ENCODE peak calls at places on chromosomes 6 and 20, in ten cellular contexts. T is HepG2, Y is HCT116, P is body of pancreas, S is prostate gland, C is ovary, U is testis, E is H54, G is tibial nerve, I is transverse colon. W is an unnamed sample.

GRCh38 chr6:13574571-13575376 is at the start of gene SIRT5:
- DNase-seq in U (peak; percentile 86), P (peak; percentile 81), T (peak; percentile 94), C (peak; percentile 66), G (peak; percentile 46), I (peak; percentile 93), E (peak; percentile 90), Y (peak; percentile 85), S (peak; percentile 71), W (peak; percentile 94)

GRCh38 chr20:36085686-36086267 is 68.8 kb upstream of the EPB41L1 start:
- DNase-seq in G (no peak), I (peak; percentile 70), S (no peak), Y (peak; percentile 84), U (no peak), E (no peak), T (peak; percentile 72), C (no peak), P (no peak), W (no peak)

GRCh38 chr20:50789968-50790650 is 4.8 kb upstream of the BCAS4 start:
- DNase-seq in S (no peak), I (peak; percentile 15), G (no peak), E (no peak), P (no peak), C (no peak), Y (no peak), T (no peak), U (no peak), W (peak; percentile 42)

GRCh38 chr20:62381842-62382241 is 5.1 kb upstream of the RPS21 start:
- DNase-seq in Y (no peak), G (no peak), T (no peak), C (no peak), S (no peak), P (no peak), I (no peak), E (no peak), U (no peak), W (no peak)

GRCh38 chr6:142531727-142532126 is 229.9 kb downstream of the ADGRG6 start:
- DNase-seq in U (no peak), G (no peak), I (no peak), S (no peak), P (no peak), T (no peak), E (no peak), Y (no peak), C (no peak), W (no peak)

GRCh38 chr6:43628392-43629103 is 516 bp downstream of the GTPBP2 start:
- DNase-seq in G (no peak), Y (peak; percentile 37), E (peak; percentile 63), I (peak; percentile 62), T (peak; percentile 68), C (peak; percentile 49), S (peak; percentile 27), U (peak; percentile 61), P (peak; percentile 62), W (no peak)

GRCh38 chr6:116631379-116631990 is 15.2 kb downstream of the RSPH4A start:
- DNase-seq in T (peak; percentile 100), U (no peak), E (no peak), P (peak; percentile 67), S (peak; percentile 54), C (peak; percentile 10), Y (no peak), I (no peak), G (no peak), W (no peak)

GRCh38 chr6:124487778-124488431 is 474.3 kb upstream of the RNF217 start:
- DNase-seq in E (no peak), T (no peak), C (no peak), Y (no peak), U (no peak), G (no peak), P (no peak), I (no peak), S (no peak), W (no peak)

GRCh38 chr6:43055966-43056365 is 2.3 kb upstream of the CUL7 start:
- DNase-seq in I (no peak), Y (no peak), U (no peak), P (no peak), E (no peak), G (no peak), S (no peak), T (no peak), C (no peak), W (no peak)

GRCh38 chr20:58897493-58897892 is 45.0 kb downstream of the GNAS start:
- DNase-seq in U (no peak), C (no peak), T (no peak), S (no peak), E (no peak), I (no peak), G (no peak), P (no peak), Y (no peak), W (no peak)
- TF ChIP-seq POLR2A in U (no peak), C (no peak), T (no peak), S (no peak), E (no peak), I (no peak), G (no peak), P (no peak), Y (no peak), W (no peak)

GRCh38 chr6:3744901-3745470 is 6.5 kb downstream of the PXDC1 start:
- DNase-seq in C (no peak), P (no peak), G (no peak), T (no peak), I (no peak), E (no peak), U (no peak), Y (no peak), S (no peak), W (no peak)
- TF ChIP-seq POLR2A in C (no peak), P (no peak), G (no peak), T (no peak), I (no peak), E (no peak), U (no peak), Y (no peak), S (no peak), W (no peak)

DNA sequence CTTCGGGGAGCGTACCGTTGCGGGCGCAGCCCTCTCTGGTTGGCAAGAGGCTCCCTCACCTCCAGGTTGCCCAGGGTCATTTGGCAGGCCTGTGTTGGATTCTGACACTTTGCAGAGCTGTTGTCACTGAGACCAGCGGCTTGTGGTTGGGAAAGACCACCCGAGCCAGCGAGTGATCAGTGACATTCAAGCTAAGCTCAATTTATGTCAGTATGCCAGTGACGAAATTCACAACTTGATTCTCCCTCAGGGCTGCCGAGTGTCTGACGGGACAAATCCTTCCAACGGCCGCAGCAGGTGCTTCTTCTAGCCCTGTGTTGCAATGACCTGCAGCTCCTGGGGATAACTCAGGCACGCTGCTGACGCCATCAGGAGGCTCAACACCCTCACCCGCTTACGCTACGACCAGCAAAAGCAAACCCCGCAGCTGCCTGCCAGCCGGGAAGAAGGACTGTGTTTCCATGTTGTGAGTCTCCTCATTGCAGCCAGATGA is 16.9 kb upstream of the SLC22A2 start:
- DNase-seq in U (no peak), I (no peak), G (no peak), S (no peak), Y (no peak), P (no peak), E (no peak), C (no peak), T (no peak), W (no peak)
- TF ChIP-seq POLR2A in U (no peak), I (no peak), G (no peak), S (no peak), Y (no peak), P (no peak), E (no peak), C (no peak), T (no peak), W (no peak)

GRCh38 chr20:19760371-19760721 is 2.3 kb downstream of the RIN2 start:
- DNase-seq in T (no peak), U (no peak), G (no peak), I (no peak), C (no peak), Y (no peak), S (no peak), P (no peak), E (no peak), W (no peak)

GRCh38 chr20:19757487-19757972 is 528 bp upstream of the RIN2 start:
- DNase-seq in I (peak; percentile 74), U (peak; percentile 83), P (peak; percentile 76), T (peak; percentile 60), S (peak; percentile 62), C (peak; percentile 84), Y (no peak), G (peak; percentile 69), E (peak; percentile 59), W (peak; percentile 88)

GRCh38 chr20:19757973-19758887 is at the start of gene RIN2:
- DNase-seq in C (peak; percentile 90), E (peak; percentile 91), S (peak; percentile 94), I (peak; percentile 92), P (peak; percentile 87), U (peak; percentile 87), G (peak; percentile 71), Y (peak; percentile 21), T (peak; percentile 86), W (peak; percentile 85)

GRCh38 chr20:19756756-19757486 is 1.1 kb upstream of the RIN2 start:
- DNase-seq in E (no peak), I (no peak), T (no peak), C (no peak), P (peak; percentile 19), U (no peak), S (no peak), Y (no peak), G (no peak), W (no peak)

DNA sequence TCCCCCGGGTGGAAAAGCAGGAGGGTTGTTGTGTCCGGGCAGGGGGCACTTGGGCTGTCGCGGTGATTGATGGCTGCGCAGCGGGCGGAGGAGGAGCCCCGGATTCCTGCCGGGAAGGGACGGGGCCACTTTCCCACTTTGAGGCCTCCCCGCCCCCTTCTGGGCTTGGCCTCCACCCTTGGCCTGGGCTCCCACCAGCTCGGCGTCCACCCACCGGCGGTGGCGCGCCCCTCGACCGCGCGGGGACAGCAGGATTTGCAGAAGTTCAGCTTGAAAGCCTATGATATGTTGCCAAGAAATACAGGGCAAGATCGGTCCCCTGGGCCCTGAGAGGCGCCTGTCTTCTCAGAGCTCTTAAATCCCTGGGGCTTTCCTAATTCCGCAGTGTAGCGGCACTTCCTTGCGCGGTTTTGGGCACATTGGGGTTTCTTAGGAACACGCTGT is 852 bp downstream of the RIN2 start:
- DNase-seq in U (peak; percentile 37), C (peak; percentile 45), G (peak; percentile 44), E (no peak), S (peak; percentile 66), I (peak; percentile 59), Y (no peak), T (peak; percentile 74), P (peak; percentile 54), W (no peak)
- TF ChIP-seq POLR2A in U (no peak), C (no peak), G (no peak), E (no peak), S (no peak), I (no peak), Y (no peak), T (no peak), P (no peak), W (no peak)

GRCh38 chr6:138403801-138404665 is at the start of gene HEBP2:
- DNase-seq in T (peak; percentile 96), G (peak; percentile 88), U (peak; percentile 95), I (peak; percentile 97), Y (peak; percentile 89), P (peak; percentile 98), E (peak; percentile 76), S (peak; percentile 98), C (peak; percentile 91), W (peak; percentile 99)
- TF ChIP-seq POLR2A in T (peak; percentile 75), G (peak; percentile 83), U (no peak), I (peak; percentile 89), Y (peak; percentile 39), P (peak; percentile 92), E (peak; percentile 47), S (peak; percentile 89), C (peak; percentile 52), W (peak; percentile 2)

W was measured in spleen.